ENCODE peak calls at places on chromosome 7, in five cellular contexts. J, G, E, V and A are unnamed samples.

GRCh38 chr7:68734431-68734830 is 863.8 kb upstream of the AUTS2 start:
- DNase-seq in J (no peak), G (no peak), E (no peak), V (no peak), A (no peak)

GRCh38 chr7:93830141-93830925 is 60.2 kb downstream of the TFPI2 start:
- DNase-seq in J (no peak), G (no peak), E (no peak), V (no peak), A (no peak)

GRCh38 chr7:88835147-88835728 is 39.7 kb upstream of the TEX47 start:
- DNase-seq in J (no peak), G (peak), E (peak), V (no peak), A (no peak)

GRCh38 chr7:158097106-158097505 is 490.5 kb downstream of the PTPRN2 start:
- DNase-seq in J (no peak), G (no peak), E (no peak), V (peak), A (no peak)

GRCh38 chr7:5354460-5355279 is 69.0 kb downstream of the TNRC18 start:
- DNase-seq in J (peak), G (no peak), E (peak), V (no peak), A (peak)

GRCh38 chr7:55130554-55131198 is 111.9 kb downstream of the EGFR start:
- DNase-seq in J (peak), G (peak), E (no peak), V (no peak), A (peak)

GRCh38 chr7:66167773-66168367 is 37.3 kb upstream of the TPST1 start:
- DNase-seq in J (peak), G (no peak), E (no peak), V (no peak), A (peak)

GRCh38 chr7:13991791-13992620 is 2.5 kb upstream of the ETV1 start:
- DNase-seq in J (no peak), G (no peak), E (peak), V (no peak), A (no peak)

GRCh38 chr7:98163704-98164478 is 47.3 kb upstream of the BHLHA15 start:
- DNase-seq in J (peak), G (no peak), E (no peak), V (no peak), A (peak)

GRCh38 chr7:98110249-98111022 is 3.8 kb downstream of the LMTK2 start:
- DNase-seq in J (peak), G (no peak), E (peak), V (no peak), A (no peak)

GRCh38 chr7:155002411-155003214 is at the start of gene PAXIP1:
- DNase-seq in J (peak), G (peak), E (peak), V (peak), A (peak)

GRCh38 chr7:141291541-141291940 is 217.7 kb downstream of the TMEM178B start:
- DNase-seq in J (no peak), G (no peak), E (no peak), V (no peak), A (no peak)

GRCh38 chr7:497946-498655 is 21.5 kb downstream of the PDGFA start:
- DNase-seq in J (no peak), G (no peak), E (no peak), V (no peak), A (no peak)

GRCh38 chr7:33952824-33953223 is 47.5 kb downstream of the BMPER start:
- DNase-seq in J (peak), G (no peak), E (no peak), V (no peak), A (peak)

GRCh38 chr7:20136647-20137046 is 80.5 kb downstream of the MACC1 start:
- DNase-seq in J (no peak), G (no peak), E (no peak), V (no peak), A (no peak)

GRCh38 chr7:119900996-119901395 is 372.0 kb upstream of the KCND2 start:
- DNase-seq in J (no peak), G (no peak), E (no peak), V (no peak), A (no peak)

GRCh38 chr7:127751723-127752448 is 99.9 kb downstream of the SND1 start:
- DNase-seq in J (peak), G (no peak), E (no peak), V (no peak), A (peak)

GRCh38 chr7:100016209-100016901 is 959 bp downstream of the ZKSCAN1 start:
- DNase-seq in J (no peak), G (no peak), E (no peak), V (no peak), A (peak)

GRCh38 chr7:20343954-20344353 is 13.3 kb downstream of the ITGB8 start:
- DNase-seq in J (no peak), G (no peak), E (no peak), V (no peak), A (no peak)

DNA sequence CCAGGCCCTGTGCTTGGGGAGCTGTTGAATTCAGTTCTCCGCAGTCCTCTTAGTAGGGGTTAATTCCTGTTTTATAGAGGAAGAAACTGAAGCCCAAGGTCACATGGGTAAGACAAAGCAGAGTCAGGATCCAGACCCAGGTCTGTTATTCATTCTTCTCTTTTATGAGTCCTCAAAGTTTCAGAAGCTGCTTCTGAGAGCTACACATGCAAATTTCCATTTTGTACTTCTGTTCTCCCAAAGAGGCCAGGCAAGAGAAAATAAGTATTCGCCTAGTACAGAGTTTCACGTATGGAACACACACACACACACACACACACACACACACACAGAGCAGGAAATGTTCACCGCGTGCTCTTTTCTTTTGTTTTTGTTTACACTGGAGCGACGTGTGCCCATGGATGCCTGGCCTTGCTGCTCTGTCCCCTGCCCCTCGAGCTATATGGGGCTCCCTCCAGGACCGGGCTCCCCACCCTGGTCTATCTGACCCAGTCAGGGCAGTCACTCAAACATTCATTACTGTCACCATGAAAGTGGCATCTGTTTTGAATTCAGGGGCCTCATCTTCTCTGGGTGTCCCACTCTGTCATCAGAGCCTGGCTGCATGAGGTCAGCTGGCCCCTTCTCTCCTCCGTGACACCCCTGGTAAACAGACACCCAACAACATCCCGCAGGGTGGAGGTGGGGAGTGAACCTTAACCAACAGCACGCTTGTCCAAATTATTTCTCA is 84.4 kb downstream of the TNS3 start:
- DNase-seq in J (no peak), G (no peak), E (no peak), V (no peak), A (peak)
- H2AK5ac ChIP-seq in J (no peak), G (peak), E (no peak), V (peak), A (peak)

GRCh38 chr7:156984209-156984891 is 26.1 kb downstream of the MNX1 start:
- DNase-seq in J (peak), G (no peak), E (no peak), V (peak), A (no peak)
- H3K4me3 ChIP-seq in J (no peak), G (no peak), E (no peak), V (no peak), A (peak)

DNA sequence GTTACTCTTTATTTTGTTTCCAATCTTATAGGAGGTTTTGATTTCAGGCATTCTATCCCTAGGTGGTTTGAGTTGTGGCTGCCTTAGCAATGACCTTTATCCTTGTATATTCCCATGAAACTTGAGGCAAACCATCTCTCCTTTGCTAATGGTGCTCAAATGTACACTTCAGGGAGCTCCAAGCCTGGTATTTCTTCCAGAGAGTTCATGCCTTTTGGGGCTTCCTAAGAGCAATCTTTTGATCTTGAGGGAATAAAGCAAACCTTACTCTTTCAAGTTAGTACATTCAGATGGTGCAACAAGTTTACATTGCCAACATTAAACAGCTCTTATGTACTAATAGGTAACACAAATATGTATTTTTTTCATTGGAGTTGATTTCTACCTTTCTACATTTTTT is 3.4 kb upstream of the GNAT3 start:
- DNase-seq in J (no peak), G (no peak), E (no peak), V (no peak), A (no peak)
- H2BK15ac ChIP-seq in J (no peak), G (no peak), E (no peak), V (no peak), A (no peak)

GRCh38 chr7:45401155-45401554 is 173.0 kb upstream of the ADCY1 start:
- DNase-seq in J (no peak), G (no peak), E (no peak), V (no peak), A (no peak)
- H2AK5ac ChIP-seq in J (no peak), G (no peak), E (no peak), V (no peak), A (no peak)

GRCh38 chr7:128941323-128941890 is 3.7 kb downstream of the IRF5 start:
- DNase-seq in J (no peak), G (no peak), E (no peak), V (peak), A (no peak)
- H3K4me3 ChIP-seq in J (no peak), G (no peak), E (no peak), V (no peak), A (no peak)

GRCh38 chr7:134120405-134120804 is 6.7 kb upstream of the LRGUK start:
- DNase-seq in J (peak), G (no peak), E (no peak), V (no peak), A (no peak)
- H2BK15ac ChIP-seq in J (no peak), G (no peak), E (no peak), V (no peak), A (no peak)

DNA sequence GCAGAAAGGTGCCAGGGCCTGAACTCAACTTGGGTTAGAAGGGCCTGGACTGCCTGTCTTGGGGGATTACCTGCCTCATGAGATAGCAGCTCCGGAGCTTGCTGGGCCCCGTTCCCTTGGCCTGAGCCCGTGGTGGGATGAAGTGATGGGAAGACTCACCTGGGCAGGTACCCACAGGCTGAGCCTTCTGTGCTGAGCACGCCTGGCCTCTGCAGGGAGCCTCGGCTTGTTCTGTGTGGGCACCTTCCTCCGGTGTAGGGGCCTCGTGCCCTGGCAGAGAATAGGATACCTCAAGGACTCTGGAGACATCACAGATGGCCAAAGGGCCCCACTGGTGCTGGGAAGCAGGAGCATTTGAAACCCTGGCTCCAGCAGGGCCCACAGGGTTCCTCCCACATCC is 4.5 kb downstream of the ZNF467 start:
- DNase-seq in J (no peak), G (no peak), E (no peak), V (no peak), A (no peak)
- H2AK5ac ChIP-seq in J (no peak), G (peak), E (no peak), V (peak), A (no peak)